ENCODE peak calls at places on chromosomes 3 and 15, in nine cellular contexts. One of them, this sample, is unnamed.

GRCh38 chr15:97168704-97169475 is 791.6 kb upstream of the ARRDC4 start:
- DNase-seq in GM23248: no peak
- DNase-seq in ovary: no peak
- DNase-seq in H9: no peak
- DNase-seq in body of pancreas: no peak
- DNase-seq in CD8-positive, alpha-beta T cell: no peak
- DNase-seq in fibroblast of lung: no peak
- DNase-seq in A549: no peak
- DNase-seq in colonic mucosa: no peak
- DNase-seq in this sample: no peak

GRCh38 chr15:26867199-26868007 is 541 bp downstream of the GABRA5 start:
- DNase-seq in H9: no peak
- DNase-seq in body of pancreas: no peak
- DNase-seq in ovary: no peak
- DNase-seq in fibroblast of lung: no peak
- DNase-seq in A549: peak
- DNase-seq in CD8-positive, alpha-beta T cell: no peak
- DNase-seq in GM23248: peak
- DNase-seq in colonic mucosa: no peak
- DNase-seq in this sample: no peak

GRCh38 chr15:74537736-74538135 is 3.3 kb upstream of the ARID3B start:
- DNase-seq in ovary: no peak
- DNase-seq in colonic mucosa: no peak
- DNase-seq in CD8-positive, alpha-beta T cell: no peak
- DNase-seq in A549: no peak
- DNase-seq in fibroblast of lung: no peak
- DNase-seq in body of pancreas: no peak
- DNase-seq in GM23248: no peak
- DNase-seq in H9: no peak
- DNase-seq in this sample: no peak

GRCh38 chr3:17686613-17687012 is 55.8 kb downstream of the TBC1D5 start:
- DNase-seq in A549: peak
- DNase-seq in fibroblast of lung: peak
- DNase-seq in body of pancreas: no peak
- DNase-seq in H9: no peak
- DNase-seq in colonic mucosa: no peak
- DNase-seq in CD8-positive, alpha-beta T cell: no peak
- DNase-seq in GM23248: peak
- DNase-seq in ovary: no peak
- DNase-seq in this sample: no peak

GRCh38 chr3:7382293-7383033 is 521.5 kb downstream of the GRM7 start:
- DNase-seq in colonic mucosa: no peak
- DNase-seq in A549: no peak
- DNase-seq in H9: no peak
- DNase-seq in fibroblast of lung: peak
- DNase-seq in GM23248: no peak
- DNase-seq in CD8-positive, alpha-beta T cell: no peak
- DNase-seq in body of pancreas: no peak
- DNase-seq in ovary: no peak
- DNase-seq in this sample: no peak

GRCh38 chr3:119598410-119599098 is 869 bp downstream of the PLA1A start:
- DNase-seq in fibroblast of lung: no peak
- DNase-seq in colonic mucosa: no peak
- DNase-seq in GM23248: no peak
- DNase-seq in ovary: no peak
- DNase-seq in H9: no peak
- DNase-seq in CD8-positive, alpha-beta T cell: no peak
- DNase-seq in body of pancreas: no peak
- DNase-seq in A549: no peak
- DNase-seq in this sample: no peak

GRCh38 chr3:179100652-179101051 is 29.0 kb upstream of the ZMAT3 start:
- DNase-seq in GM23248: peak
- DNase-seq in ovary: no peak
- DNase-seq in CD8-positive, alpha-beta T cell: no peak
- DNase-seq in H9: no peak
- DNase-seq in colonic mucosa: no peak
- DNase-seq in fibroblast of lung: peak
- DNase-seq in body of pancreas: no peak
- DNase-seq in A549: no peak
- DNase-seq in this sample: no peak

GRCh38 chr15:57273366-57273765 is 102.9 kb upstream of the CGNL1 start:
- DNase-seq in H9: no peak
- DNase-seq in ovary: no peak
- DNase-seq in fibroblast of lung: no peak
- DNase-seq in body of pancreas: no peak
- DNase-seq in colonic mucosa: no peak
- DNase-seq in GM23248: no peak
- DNase-seq in CD8-positive, alpha-beta T cell: no peak
- DNase-seq in A549: no peak
- DNase-seq in this sample: no peak

GRCh38 chr3:71421820-71422566 is 161.5 kb downstream of the FOXP1 start:
- DNase-seq in GM23248: no peak
- DNase-seq in A549: no peak
- DNase-seq in fibroblast of lung: no peak
- DNase-seq in body of pancreas: no peak
- DNase-seq in CD8-positive, alpha-beta T cell: peak
- DNase-seq in ovary: no peak
- DNase-seq in H9: no peak
- DNase-seq in colonic mucosa: no peak
- DNase-seq in this sample: no peak

DNA sequence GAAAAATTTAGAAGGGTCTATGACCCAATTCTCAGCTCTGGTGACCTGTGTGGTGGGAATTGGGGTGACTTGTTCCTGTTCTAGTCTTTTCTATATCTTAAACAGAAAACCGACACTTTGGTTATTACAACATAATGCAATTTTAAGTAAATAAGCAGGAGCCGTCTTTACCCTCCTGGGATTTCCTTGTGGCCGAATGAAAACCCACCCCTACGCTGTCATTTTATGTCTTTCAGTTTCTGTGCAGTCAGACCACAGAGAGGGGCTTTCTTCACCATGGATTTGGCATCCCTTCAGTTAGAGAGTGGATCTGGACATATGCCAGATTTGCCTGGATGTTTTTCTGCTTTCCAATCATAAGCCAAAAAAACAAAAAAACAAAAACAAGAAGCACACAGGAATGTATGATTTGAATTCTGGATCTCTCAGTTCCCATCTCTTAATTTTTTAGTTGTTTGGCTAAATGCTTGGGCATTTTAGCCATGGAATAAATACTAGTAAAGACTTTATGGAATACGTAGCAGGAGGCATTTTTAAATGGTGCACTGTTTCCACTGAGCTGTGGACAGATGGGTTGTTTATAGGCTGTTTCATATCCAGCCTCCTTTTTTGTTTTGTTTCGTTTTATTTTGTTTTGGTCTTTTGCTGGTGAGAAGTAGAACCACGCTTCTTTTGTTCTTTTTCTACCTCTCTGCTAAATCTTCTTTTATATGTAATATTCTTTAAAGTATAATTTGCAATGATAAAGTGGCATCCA is 272.9 kb downstream of the FEZF2 start:
- DNase-seq in body of pancreas: no peak
- DNase-seq in A549: no peak
- DNase-seq in H9: no peak
- DNase-seq in GM23248: no peak
- DNase-seq in ovary: no peak
- DNase-seq in CD8-positive, alpha-beta T cell: no peak
- DNase-seq in fibroblast of lung: peak
- DNase-seq in colonic mucosa: no peak
- DNase-seq in this sample: no peak
- H3K27ac ChIP-seq in body of pancreas: no peak
- H3K27ac ChIP-seq in A549: no peak
- H3K27ac ChIP-seq in H9: no peak
- H3K27ac ChIP-seq in GM23248: no peak
- H3K27ac ChIP-seq in ovary: no peak
- H3K27ac ChIP-seq in CD8-positive, alpha-beta T cell: no peak
- H3K27ac ChIP-seq in fibroblast of lung: no peak
- H3K27ac ChIP-seq in colonic mucosa: no peak
- H3K27ac ChIP-seq in this sample: no peak

GRCh38 chr15:85762756-85763127 is 32.0 kb downstream of the KLHL25 start:
- DNase-seq in fibroblast of lung: no peak
- DNase-seq in ovary: no peak
- DNase-seq in colonic mucosa: no peak
- DNase-seq in A549: no peak
- DNase-seq in GM23248: no peak
- DNase-seq in H9: no peak
- DNase-seq in body of pancreas: no peak
- DNase-seq in CD8-positive, alpha-beta T cell: no peak
- DNase-seq in this sample: no peak

GRCh38 chr15:85763557-85764303 is 31.0 kb downstream of the KLHL25 start:
- DNase-seq in ovary: no peak
- DNase-seq in fibroblast of lung: no peak
- DNase-seq in CD8-positive, alpha-beta T cell: no peak
- DNase-seq in GM23248: no peak
- DNase-seq in colonic mucosa: no peak
- DNase-seq in H9: no peak
- DNase-seq in body of pancreas: no peak
- DNase-seq in A549: no peak
- DNase-seq in this sample: no peak

GRCh38 chr15:85763157-85763556 is 31.6 kb downstream of the KLHL25 start:
- DNase-seq in H9: no peak
- DNase-seq in body of pancreas: no peak
- DNase-seq in ovary: no peak
- DNase-seq in colonic mucosa: no peak
- DNase-seq in CD8-positive, alpha-beta T cell: no peak
- DNase-seq in GM23248: no peak
- DNase-seq in fibroblast of lung: no peak
- DNase-seq in A549: no peak
- DNase-seq in this sample: peak

GRCh38 chr15:85764649-85765277 is 30.0 kb downstream of the KLHL25 start:
- DNase-seq in H9: no peak
- DNase-seq in fibroblast of lung: no peak
- DNase-seq in ovary: no peak
- DNase-seq in A549: no peak
- DNase-seq in CD8-positive, alpha-beta T cell: no peak
- DNase-seq in body of pancreas: no peak
- DNase-seq in GM23248: peak
- DNase-seq in colonic mucosa: no peak
- DNase-seq in this sample: no peak

DNA sequence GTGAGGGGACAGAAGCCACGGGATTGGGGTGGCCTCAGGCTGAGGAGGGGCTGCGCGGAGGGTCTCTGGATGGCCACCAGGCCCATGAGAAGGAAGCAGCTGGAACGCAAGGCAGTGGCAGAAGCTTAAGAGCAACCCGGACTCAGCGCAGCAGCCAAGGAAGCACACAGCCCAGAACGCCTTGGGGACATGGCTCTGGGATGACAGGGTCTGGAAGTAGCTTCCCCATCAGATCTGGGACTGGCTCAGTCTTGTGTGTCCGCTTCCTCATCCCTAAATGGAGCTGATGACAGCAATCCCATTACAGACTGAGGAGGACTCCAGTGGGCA is 30.5 kb downstream of the KLHL25 start:
- DNase-seq in GM23248: no peak
- DNase-seq in body of pancreas: no peak
- DNase-seq in fibroblast of lung: no peak
- DNase-seq in colonic mucosa: no peak
- DNase-seq in CD8-positive, alpha-beta T cell: no peak
- DNase-seq in ovary: no peak
- DNase-seq in A549: no peak
- DNase-seq in H9: no peak
- DNase-seq in this sample: no peak
- H3K27ac ChIP-seq in GM23248: no peak
- H3K27ac ChIP-seq in body of pancreas: no peak
- H3K27ac ChIP-seq in fibroblast of lung: no peak
- H3K27ac ChIP-seq in colonic mucosa: no peak
- H3K27ac ChIP-seq in CD8-positive, alpha-beta T cell: no peak
- H3K27ac ChIP-seq in ovary: no peak
- H3K27ac ChIP-seq in A549: peak
- H3K27ac ChIP-seq in H9: no peak
- H3K27ac ChIP-seq in this sample: no peak

GRCh38 chr3:161265916-161266571 is 44.9 kb downstream of the NMD3 start:
- DNase-seq in colonic mucosa: no peak
- DNase-seq in body of pancreas: no peak
- DNase-seq in CD8-positive, alpha-beta T cell: no peak
- DNase-seq in H9: no peak
- DNase-seq in A549: no peak
- DNase-seq in GM23248: peak
- DNase-seq in ovary: no peak
- DNase-seq in fibroblast of lung: no peak
- DNase-seq in this sample: no peak
- H3K27ac ChIP-seq in colonic mucosa: no peak
- H3K27ac ChIP-seq in body of pancreas: peak
- H3K27ac ChIP-seq in CD8-positive, alpha-beta T cell: no peak
- H3K27ac ChIP-seq in H9: no peak
- H3K27ac ChIP-seq in A549: peak
- H3K27ac ChIP-seq in GM23248: peak
- H3K27ac ChIP-seq in ovary: no peak
- H3K27ac ChIP-seq in fibroblast of lung: peak
- H3K27ac ChIP-seq in this sample: no peak

GRCh38 chr15:59591372-59591771 is 20.2 kb upstream of the GCNT3 start:
- DNase-seq in CD8-positive, alpha-beta T cell: no peak
- DNase-seq in GM23248: no peak
- DNase-seq in H9: no peak
- DNase-seq in A549: no peak
- DNase-seq in colonic mucosa: no peak
- DNase-seq in ovary: no peak
- DNase-seq in body of pancreas: no peak
- DNase-seq in fibroblast of lung: no peak
- DNase-seq in this sample: no peak
- H3K27ac ChIP-seq in CD8-positive, alpha-beta T cell: no peak
- H3K27ac ChIP-seq in GM23248: no peak
- H3K27ac ChIP-seq in H9: no peak
- H3K27ac ChIP-seq in A549: peak
- H3K27ac ChIP-seq in colonic mucosa: peak
- H3K27ac ChIP-seq in ovary: no peak
- H3K27ac ChIP-seq in body of pancreas: peak
- H3K27ac ChIP-seq in fibroblast of lung: no peak
- H3K27ac ChIP-seq in this sample: no peak